ENCODE peak calls at places on chromosomes 3 and 15, in four cellular contexts. One of them, this sample, is unnamed.

GRCh38 chr3:141366285-141367037 is 1.8 kb upstream of the ZBTB38 start:
- DNase-seq in neural progenitor cell: no peak
- DNase-seq in epithelial cell of esophagus: peak; percentile 83
- DNase-seq in AG10803: peak; percentile 95
- DNase-seq in this sample: no peak

GRCh38 chr3:142888099-142888483 is 792 bp downstream of the PCOLCE2 start:
- DNase-seq in neural progenitor cell: no peak
- DNase-seq in epithelial cell of esophagus: peak; percentile 19
- DNase-seq in AG10803: peak; percentile 28
- DNase-seq in this sample: no peak

GRCh38 chr3:145882416-145882815 is 278.6 kb downstream of the PLOD2 start:
- DNase-seq in neural progenitor cell: no peak
- DNase-seq in epithelial cell of esophagus: peak; percentile 31
- DNase-seq in AG10803: peak; percentile 31
- DNase-seq in this sample: no peak

GRCh38 chr15:31847961-31848360 is 182.4 kb upstream of the CHRNA7 start:
- DNase-seq in neural progenitor cell: no peak
- DNase-seq in epithelial cell of esophagus: no peak
- DNase-seq in AG10803: no peak
- DNase-seq in this sample: no peak

GRCh38 chr3:184231671-184232070 is 2.3 kb downstream of the VWA5B2 start:
- DNase-seq in neural progenitor cell: no peak
- DNase-seq in epithelial cell of esophagus: no peak
- DNase-seq in AG10803: no peak
- DNase-seq in this sample: no peak

GRCh38 chr3:171788546-171789351 is 21.5 kb downstream of the PLD1 start:
- DNase-seq in neural progenitor cell: no peak
- DNase-seq in epithelial cell of esophagus: peak; percentile 94
- DNase-seq in AG10803: peak; percentile 97
- DNase-seq in this sample: no peak

GRCh38 chr15:65646486-65646885 is 24.7 kb downstream of the SLC24A1 start:
- DNase-seq in neural progenitor cell: no peak
- DNase-seq in epithelial cell of esophagus: peak; percentile 38
- DNase-seq in AG10803: peak; percentile 20
- DNase-seq in this sample: no peak

GRCh38 chr3:177681156-177681555 is 483.9 kb upstream of the TBL1XR1 start:
- DNase-seq in neural progenitor cell: no peak
- DNase-seq in epithelial cell of esophagus: no peak
- DNase-seq in AG10803: no peak
- DNase-seq in this sample: no peak

GRCh38 chr3:133891662-133892389 is 3.9 kb downstream of the RAB6B start:
- DNase-seq in neural progenitor cell: peak; percentile 62
- DNase-seq in epithelial cell of esophagus: no peak
- DNase-seq in AG10803: no peak
- DNase-seq in this sample: no peak

GRCh38 chr15:85837011-85837433 is 42.3 kb upstream of the KLHL25 start:
- DNase-seq in neural progenitor cell: no peak
- DNase-seq in epithelial cell of esophagus: peak; percentile 65
- DNase-seq in AG10803: no peak
- DNase-seq in this sample: no peak

GRCh38 chr3:30320392-30320791 is 286.0 kb upstream of the TGFBR2 start:
- DNase-seq in neural progenitor cell: peak; percentile 24
- DNase-seq in epithelial cell of esophagus: no peak
- DNase-seq in AG10803: no peak
- DNase-seq in this sample: no peak

GRCh38 chr3:150147776-150148175 is 177.1 kb upstream of the PFN2 start:
- DNase-seq in neural progenitor cell: no peak
- DNase-seq in epithelial cell of esophagus: peak; percentile 42
- DNase-seq in AG10803: no peak
- DNase-seq in this sample: no peak

GRCh38 chr3:173553635-173554280 is 156.2 kb downstream of the NLGN1 start:
- DNase-seq in neural progenitor cell: peak; percentile 57
- DNase-seq in epithelial cell of esophagus: peak; percentile 46
- DNase-seq in AG10803: peak; percentile 58
- DNase-seq in this sample: no peak

GRCh38 chr3:138768126-138768525 is 66.6 kb downstream of the PIK3CB start:
- DNase-seq in neural progenitor cell: no peak
- DNase-seq in epithelial cell of esophagus: no peak
- DNase-seq in AG10803: no peak
- DNase-seq in this sample: no peak

GRCh38 chr15:42474857-42475256 is 16.1 kb downstream of the ZNF106 start:
- DNase-seq in neural progenitor cell: no peak
- DNase-seq in epithelial cell of esophagus: no peak
- DNase-seq in AG10803: no peak
- DNase-seq in this sample: no peak

GRCh38 chr15:73620078-73620477 is 13.1 kb downstream of the NPTN start:
- DNase-seq in neural progenitor cell: no peak
- DNase-seq in epithelial cell of esophagus: no peak
- DNase-seq in AG10803: no peak
- DNase-seq in this sample: no peak

GRCh38 chr3:100992086-100993033 is 861 bp downstream of the ABI3BP start:
- DNase-seq in neural progenitor cell: no peak
- DNase-seq in epithelial cell of esophagus: peak; percentile 18
- DNase-seq in AG10803: peak; percentile 62
- DNase-seq in this sample: no peak

GRCh38 chr3:130963878-130964277 is 62.7 kb downstream of the ASTE1 start:
- DNase-seq in neural progenitor cell: peak; percentile 81
- DNase-seq in epithelial cell of esophagus: peak; percentile 93
- DNase-seq in AG10803: peak; percentile 89
- DNase-seq in this sample: no peak

GRCh38 chr3:99351097-99351496 is 287.3 kb upstream of the COL8A1 start:
- DNase-seq in neural progenitor cell: no peak
- DNase-seq in epithelial cell of esophagus: no peak
- DNase-seq in AG10803: peak; percentile 83
- DNase-seq in this sample: no peak

GRCh38 chr3:105845488-105845887 is 23.3 kb downstream of the CBLB start:
- DNase-seq in neural progenitor cell: peak; percentile 35
- DNase-seq in epithelial cell of esophagus: no peak
- DNase-seq in AG10803: no peak
- DNase-seq in this sample: no peak

GRCh38 chr3:124854027-124854426 is 33.1 kb downstream of the ITGB5 start:
- DNase-seq in neural progenitor cell: no peak
- DNase-seq in epithelial cell of esophagus: no peak
- DNase-seq in AG10803: peak; percentile 38
- DNase-seq in this sample: no peak

GRCh38 chr3:134659391-134660045 is 8.7 kb upstream of the KY start:
- DNase-seq in neural progenitor cell: no peak
- DNase-seq in epithelial cell of esophagus: no peak
- DNase-seq in AG10803: no peak
- DNase-seq in this sample: no peak

GRCh38 chr15:34850121-34850520 is 54.8 kb upstream of the ACTC1 start:
- DNase-seq in neural progenitor cell: no peak
- DNase-seq in epithelial cell of esophagus: no peak
- DNase-seq in AG10803: no peak
- DNase-seq in this sample: no peak

GRCh38 chr3:172217877-172218276 is 178.5 kb downstream of the FNDC3B start:
- DNase-seq in neural progenitor cell: no peak
- DNase-seq in epithelial cell of esophagus: no peak
- DNase-seq in AG10803: peak; percentile 52
- DNase-seq in this sample: no peak

GRCh38 chr15:78716651-78717050 is 75.6 kb upstream of the CHRNB4 start:
- DNase-seq in neural progenitor cell: no peak
- DNase-seq in epithelial cell of esophagus: peak; percentile 38
- DNase-seq in AG10803: no peak
- DNase-seq in this sample: no peak

GRCh38 chr15:76391847-76392246 is 55.3 kb downstream of the ISL2 start:
- DNase-seq in neural progenitor cell: no peak
- DNase-seq in epithelial cell of esophagus: no peak
- DNase-seq in AG10803: peak; percentile 1
- DNase-seq in this sample: no peak

DNA sequence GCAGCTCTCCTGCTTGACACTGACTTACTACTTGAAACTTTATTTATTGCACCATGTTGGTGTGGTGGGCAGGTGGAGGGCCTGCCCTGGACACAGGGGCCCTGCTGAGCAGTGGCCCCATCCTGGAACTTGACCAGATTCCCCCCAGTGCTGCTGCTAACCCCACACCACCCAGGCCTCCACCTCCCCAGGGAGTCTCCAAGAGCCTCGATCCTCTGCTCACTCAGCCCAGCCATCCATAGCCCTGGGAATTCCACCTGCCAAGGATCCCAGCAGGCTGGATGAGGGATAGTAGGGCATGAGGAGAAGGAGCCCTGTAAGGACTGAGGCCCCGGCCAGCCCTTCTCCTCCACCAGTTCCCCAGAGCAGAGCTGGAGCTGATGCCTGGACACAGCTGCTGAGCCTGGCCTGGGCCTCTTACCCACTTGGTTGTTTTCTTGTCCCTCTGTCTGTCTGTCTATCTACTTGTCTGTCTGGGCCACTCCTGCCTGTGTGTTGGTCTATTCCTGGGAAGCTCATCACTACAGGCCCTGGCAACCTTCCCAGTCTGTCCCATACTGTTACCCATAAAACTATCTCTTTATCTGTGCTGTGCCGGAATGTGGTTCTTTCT is 2.8 kb downstream of the CHAC1 start:
- DNase-seq in neural progenitor cell: no peak
- DNase-seq in epithelial cell of esophagus: no peak
- DNase-seq in AG10803: no peak
- DNase-seq in this sample: no peak
- H3K4me3 ChIP-seq in neural progenitor cell: no peak overlapping the region
- H3K4me3 ChIP-seq in epithelial cell of esophagus: no peak overlapping the region
- H3K4me3 ChIP-seq in AG10803: peak overlapping the region; percentile 98
- H3K4me3 ChIP-seq in this sample: no peak overlapping the region

GRCh38 chr15:83018477-83018876 is 7.0 kb upstream of the C15orf40 start:
- DNase-seq in neural progenitor cell: no peak
- DNase-seq in epithelial cell of esophagus: no peak
- DNase-seq in AG10803: no peak
- DNase-seq in this sample: no peak
- H3K4me3 ChIP-seq in neural progenitor cell: no peak overlapping the region
- H3K4me3 ChIP-seq in epithelial cell of esophagus: no peak overlapping the region
- H3K4me3 ChIP-seq in AG10803: no peak overlapping the region
- H3K4me3 ChIP-seq in this sample: no peak overlapping the region

GRCh38 chr3:190618349-190619030 is 104.6 kb downstream of the IL1RAP start:
- DNase-seq in neural progenitor cell: no peak
- DNase-seq in epithelial cell of esophagus: no peak
- DNase-seq in AG10803: no peak
- DNase-seq in this sample: no peak
- H3K4me3 ChIP-seq in neural progenitor cell: no peak overlapping the region
- H3K4me3 ChIP-seq in epithelial cell of esophagus: no peak overlapping the region
- H3K4me3 ChIP-seq in AG10803: no peak overlapping the region
- H3K4me3 ChIP-seq in this sample: no peak overlapping the region

DNA sequence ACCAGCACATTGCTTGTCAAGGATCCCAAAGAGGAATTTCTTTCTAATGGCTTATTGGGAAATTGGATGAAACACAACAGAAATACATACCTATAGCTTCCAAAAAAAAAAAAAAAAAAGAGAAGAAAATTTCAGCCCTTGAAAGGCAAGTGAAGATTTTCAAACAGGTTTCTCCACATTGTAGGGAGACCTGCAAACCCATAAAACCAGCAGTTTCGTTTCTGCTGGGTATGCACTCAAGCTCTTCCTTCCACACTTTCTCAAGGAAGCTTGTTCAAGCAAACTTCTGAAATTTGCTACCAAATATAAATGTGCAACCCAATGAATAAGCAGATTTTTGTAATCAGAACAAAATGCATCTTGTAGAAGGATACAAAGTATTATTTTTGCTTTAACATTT is 15.9 kb upstream of the SH3BP5 start:
- DNase-seq in neural progenitor cell: no peak
- DNase-seq in epithelial cell of esophagus: no peak
- DNase-seq in AG10803: no peak
- DNase-seq in this sample: no peak
- H3K4me3 ChIP-seq in neural progenitor cell: no peak overlapping the region
- H3K4me3 ChIP-seq in epithelial cell of esophagus: no peak overlapping the region
- H3K4me3 ChIP-seq in AG10803: no peak overlapping the region
- H3K4me3 ChIP-seq in this sample: no peak overlapping the region

GRCh38 chr15:58313810-58314592 is 117.8 kb upstream of the LIPC start:
- DNase-seq in neural progenitor cell: no peak
- DNase-seq in epithelial cell of esophagus: no peak
- DNase-seq in AG10803: no peak
- DNase-seq in this sample: no peak

GRCh38 chr15:58311551-58311950 is 120.2 kb upstream of the LIPC start:
- DNase-seq in neural progenitor cell: no peak
- DNase-seq in epithelial cell of esophagus: no peak
- DNase-seq in AG10803: no peak
- DNase-seq in this sample: no peak

GRCh38 chr15:58318517-58318916 is 113.3 kb upstream of the LIPC start:
- DNase-seq in neural progenitor cell: no peak
- DNase-seq in epithelial cell of esophagus: no peak
- DNase-seq in AG10803: no peak
- DNase-seq in this sample: no peak

GRCh38 chr15:58313304-58313703 is 118.5 kb upstream of the LIPC start:
- DNase-seq in neural progenitor cell: no peak
- DNase-seq in epithelial cell of esophagus: no peak
- DNase-seq in AG10803: no peak
- DNase-seq in this sample: no peak

DNA sequence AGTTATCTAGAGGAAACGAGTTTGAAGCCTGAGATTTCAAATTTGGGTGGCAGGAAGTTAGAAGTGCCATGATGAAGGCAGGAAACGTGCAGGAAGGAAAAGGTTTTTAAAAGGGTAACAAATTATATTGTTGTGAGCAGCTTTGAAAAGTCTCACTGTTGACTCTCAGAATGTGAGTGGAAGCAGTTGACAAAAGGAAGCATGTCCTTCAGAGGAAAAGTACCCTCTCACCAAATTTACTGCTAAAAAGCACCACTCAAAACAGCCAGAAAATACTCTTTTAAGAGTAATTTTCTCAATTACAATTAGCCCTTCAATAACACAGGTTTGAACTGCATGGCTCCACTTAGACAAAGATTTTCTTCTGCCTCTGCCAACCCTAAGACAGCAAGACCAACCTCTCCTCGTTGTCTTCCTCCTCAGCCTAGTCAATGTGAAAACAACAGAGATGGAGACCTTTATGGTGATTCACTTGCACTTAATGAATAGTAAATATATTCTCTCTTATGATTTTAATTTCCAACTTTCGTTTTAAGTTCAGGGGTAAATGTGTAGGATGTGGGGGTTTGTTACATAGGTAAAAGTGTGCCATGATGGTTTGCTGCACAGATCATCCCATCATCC is 117.1 kb upstream of the LIPC start:
- DNase-seq in neural progenitor cell: no peak
- DNase-seq in epithelial cell of esophagus: no peak
- DNase-seq in AG10803: no peak
- DNase-seq in this sample: no peak
- H3K4me3 ChIP-seq in neural progenitor cell: no peak overlapping the region
- H3K4me3 ChIP-seq in epithelial cell of esophagus: no peak overlapping the region
- H3K4me3 ChIP-seq in AG10803: no peak overlapping the region
- H3K4me3 ChIP-seq in this sample: no peak overlapping the region

GRCh38 chr15:90003736-90004135 is 2.6 kb downstream of the ZNF710 start:
- DNase-seq in neural progenitor cell: no peak
- DNase-seq in epithelial cell of esophagus: no peak
- DNase-seq in AG10803: no peak
- DNase-seq in this sample: no peak
- H3K4me3 ChIP-seq in neural progenitor cell: peak overlapping the region; percentile 0
- H3K4me3 ChIP-seq in epithelial cell of esophagus: peak overlapping the region; percentile 20
- H3K4me3 ChIP-seq in AG10803: peak overlapping the region; percentile 8
- H3K4me3 ChIP-seq in this sample: peak overlapping the region; percentile 82

This sample was measured in GM12864.